ENCODE peak calls at places on chromosomes 16 and 17, in seven cellular contexts. One of them, this sample, is unnamed.

GRCh38 chr16:15973460-15973859 is 24.0 kb downstream of the ABCC1 start:
- DNase-seq in A549: no peak
- DNase-seq in endothelial cell of umbilical vein: no peak
- DNase-seq in H1: no peak
- DNase-seq in HCT116: no peak
- DNase-seq in K562: no peak
- DNase-seq in GM12878: no peak
- DNase-seq in this sample: no peak

GRCh38 chr17:15092762-15093161 is 172.4 kb downstream of the PMP22 start:
- DNase-seq in K562: no peak
- DNase-seq in GM12878: no peak
- DNase-seq in endothelial cell of umbilical vein: no peak
- DNase-seq in H1: no peak
- DNase-seq in A549: no peak
- DNase-seq in HCT116: no peak
- DNase-seq in this sample: no peak

GRCh38 chr16:49462989-49463371 is 89.4 kb downstream of the C16orf78 start:
- DNase-seq in H1: peak; percentile 35
- DNase-seq in HCT116: no peak
- DNase-seq in K562: no peak
- DNase-seq in A549: no peak
- DNase-seq in endothelial cell of umbilical vein: no peak
- DNase-seq in GM12878: no peak
- DNase-seq in this sample: no peak

GRCh38 chr16:68866933-68867332 is 23.6 kb downstream of the TANGO6 start:
- DNase-seq in K562: no peak
- DNase-seq in H1: no peak
- DNase-seq in GM12878: no peak
- DNase-seq in endothelial cell of umbilical vein: no peak
- DNase-seq in HCT116: no peak
- DNase-seq in A549: no peak
- DNase-seq in this sample: no peak

GRCh38 chr17:51258756-51259573 is 884 bp downstream of the MBTD1 start:
- DNase-seq in K562: peak; percentile 41
- DNase-seq in A549: peak; percentile 34
- DNase-seq in H1: no peak
- DNase-seq in HCT116: no peak
- DNase-seq in endothelial cell of umbilical vein: peak; percentile 34
- DNase-seq in GM12878: no peak
- DNase-seq in this sample: peak; percentile 55

GRCh38 chr17:43940630-43941029 is 1.6 kb downstream of the PPY start:
- DNase-seq in H1: peak; percentile 83
- DNase-seq in GM12878: no peak
- DNase-seq in K562: peak; percentile 62
- DNase-seq in endothelial cell of umbilical vein: peak; percentile 16
- DNase-seq in A549: peak; percentile 57
- DNase-seq in HCT116: peak; percentile 24
- DNase-seq in this sample: peak; percentile 59

GRCh38 chr17:34456121-34456520 is 93.1 kb upstream of the CCL1 start:
- DNase-seq in H1: no peak
- DNase-seq in endothelial cell of umbilical vein: no peak
- DNase-seq in HCT116: no peak
- DNase-seq in K562: no peak
- DNase-seq in GM12878: no peak
- DNase-seq in A549: no peak
- DNase-seq in this sample: no peak

GRCh38 chr17:72942594-72942993 is 149.9 kb downstream of the SLC39A11 start:
- DNase-seq in endothelial cell of umbilical vein: no peak
- DNase-seq in GM12878: no peak
- DNase-seq in H1: no peak
- DNase-seq in HCT116: no peak
- DNase-seq in K562: no peak
- DNase-seq in A549: no peak
- DNase-seq in this sample: no peak

GRCh38 chr16:86092586-86093480 is 193.9 kb downstream of the IRF8 start:
- DNase-seq in endothelial cell of umbilical vein: no peak
- DNase-seq in A549: no peak
- DNase-seq in HCT116: no peak
- DNase-seq in K562: no peak
- DNase-seq in GM12878: no peak
- DNase-seq in H1: no peak
- DNase-seq in this sample: no peak

GRCh38 chr17:16273499-16273898 is 56.5 kb downstream of the PIGL start:
- DNase-seq in endothelial cell of umbilical vein: peak; percentile 32
- DNase-seq in GM12878: no peak
- DNase-seq in HCT116: peak; percentile 61
- DNase-seq in H1: no peak
- DNase-seq in A549: no peak
- DNase-seq in K562: no peak
- DNase-seq in this sample: no peak

GRCh38 chr16:675884-676564 is 553 bp downstream of the RHBDL1 start:
- DNase-seq in GM12878: no peak
- DNase-seq in endothelial cell of umbilical vein: no peak
- DNase-seq in HCT116: no peak
- DNase-seq in K562: no peak
- DNase-seq in H1: peak; percentile 55
- DNase-seq in A549: no peak
- DNase-seq in this sample: no peak

GRCh38 chr16:678209-678857 is 1.9 kb upstream of the STUB1 start:
- DNase-seq in K562: no peak
- DNase-seq in HCT116: no peak
- DNase-seq in endothelial cell of umbilical vein: no peak
- DNase-seq in A549: no peak
- DNase-seq in H1: no peak
- DNase-seq in GM12878: no peak
- DNase-seq in this sample: no peak

GRCh38 chr16:676565-677297 is 1.3 kb downstream of the RHBDL1 start:
- DNase-seq in HCT116: no peak
- DNase-seq in A549: no peak
- DNase-seq in H1: peak; percentile 63
- DNase-seq in K562: no peak
- DNase-seq in GM12878: no peak
- DNase-seq in endothelial cell of umbilical vein: no peak
- DNase-seq in this sample: no peak

GRCh38 chr16:678858-679807 is 1.1 kb upstream of the STUB1 start:
- DNase-seq in H1: peak; percentile 79
- DNase-seq in A549: no peak
- DNase-seq in GM12878: no peak
- DNase-seq in HCT116: no peak
- DNase-seq in K562: peak; percentile 80
- DNase-seq in endothelial cell of umbilical vein: peak; percentile 49
- DNase-seq in this sample: peak; percentile 70

GRCh38 chr16:677306-678190 is 2.1 kb downstream of the RHBDL1 start:
- DNase-seq in GM12878: no peak
- DNase-seq in H1: peak; percentile 87
- DNase-seq in K562: no peak
- DNase-seq in A549: no peak
- DNase-seq in HCT116: no peak
- DNase-seq in endothelial cell of umbilical vein: no peak
- DNase-seq in this sample: no peak
- H3K4me3 ChIP-seq in GM12878: no peak overlapping the region
- H3K4me3 ChIP-seq in H1: no peak overlapping the region
- H3K4me3 ChIP-seq in K562: no peak overlapping the region
- H3K4me3 ChIP-seq in A549: no peak overlapping the region
- H3K4me3 ChIP-seq in HCT116: no peak overlapping the region
- H3K4me3 ChIP-seq in endothelial cell of umbilical vein: no peak overlapping the region
- H3K4me3 ChIP-seq in this sample: no peak overlapping the region

DNA sequence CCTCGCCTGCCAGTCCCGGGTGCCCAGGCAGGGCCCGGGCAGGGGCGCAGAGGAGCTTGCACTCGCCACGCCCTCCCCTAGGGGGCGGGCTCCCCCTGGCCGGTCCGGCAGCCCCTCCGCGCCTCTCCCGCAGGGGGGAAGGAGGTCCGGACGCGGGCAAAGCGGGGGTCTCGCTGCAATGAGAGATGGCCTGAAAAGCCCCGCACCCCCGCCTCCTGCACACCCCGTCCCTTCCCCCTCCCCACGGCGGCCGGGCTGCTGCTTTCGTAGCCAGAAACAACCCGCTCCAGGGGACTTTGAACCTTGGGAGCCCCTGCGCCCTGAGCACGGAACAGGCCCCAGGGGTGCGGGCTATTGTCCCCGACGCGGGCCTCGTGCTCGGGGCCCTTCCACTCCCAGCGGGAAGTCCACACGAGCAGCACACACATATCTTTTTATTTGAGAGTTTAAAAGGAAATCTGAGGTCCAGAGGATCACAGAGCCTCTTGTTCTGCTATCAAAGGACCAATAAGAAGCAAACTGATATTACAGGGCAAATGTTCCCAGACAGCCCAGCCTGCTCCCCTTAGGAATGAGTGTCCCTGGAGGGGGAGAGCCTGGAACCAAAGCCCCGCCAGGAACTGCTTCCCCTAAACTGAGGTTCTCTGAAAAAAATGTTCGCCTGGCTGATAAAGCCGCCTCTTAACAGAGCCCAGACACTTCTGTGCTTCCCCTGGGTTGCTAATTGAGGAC is 5.8 kb upstream of the CBX4 start:
- DNase-seq in A549: peak; percentile 92
- DNase-seq in H1: peak; percentile 88
- DNase-seq in HCT116: no peak
- DNase-seq in endothelial cell of umbilical vein: no peak
- DNase-seq in K562: peak; percentile 84
- DNase-seq in GM12878: no peak
- DNase-seq in this sample: peak; percentile 63
- TF ChIP-seq MAX in A549: peak; percentile 72
- TF ChIP-seq MAX in H1: no peak
- TF ChIP-seq MAX in HCT116: no peak
- TF ChIP-seq MAX in endothelial cell of umbilical vein: no peak
- TF ChIP-seq MAX in K562: no peak
- TF ChIP-seq MAX in GM12878: no peak
- TF ChIP-seq MAX in this sample: no peak

GRCh38 chr17:28950017-28950751 is 1.1 kb downstream of the PHF12 start:
- DNase-seq in endothelial cell of umbilical vein: peak; percentile 54
- DNase-seq in A549: peak; percentile 48
- DNase-seq in H1: peak; percentile 73
- DNase-seq in HCT116: no peak
- DNase-seq in K562: peak; percentile 41
- DNase-seq in GM12878: no peak
- DNase-seq in this sample: peak; percentile 88

GRCh38 chr17:28950752-28951427 is 428 bp downstream of the PHF12 start:
- DNase-seq in A549: no peak
- DNase-seq in K562: no peak
- DNase-seq in H1: no peak
- DNase-seq in GM12878: no peak
- DNase-seq in HCT116: no peak
- DNase-seq in endothelial cell of umbilical vein: no peak
- DNase-seq in this sample: no peak

GRCh38 chr17:28951428-28951990 is at the start of gene PHF12:
- DNase-seq in K562: peak; percentile 96
- DNase-seq in H1: peak; percentile 97
- DNase-seq in endothelial cell of umbilical vein: peak; percentile 100
- DNase-seq in HCT116: peak; percentile 100
- DNase-seq in A549: peak; percentile 100
- DNase-seq in GM12878: peak; percentile 99
- DNase-seq in this sample: peak; percentile 100

GRCh38 chr17:28953444-28954118 is 2.3 kb upstream of the PHF12 start:
- DNase-seq in HCT116: peak; percentile 45
- DNase-seq in H1: peak; percentile 92
- DNase-seq in K562: peak; percentile 50
- DNase-seq in endothelial cell of umbilical vein: peak; percentile 61
- DNase-seq in GM12878: no peak
- DNase-seq in A549: peak; percentile 72
- DNase-seq in this sample: peak; percentile 73

DNA sequence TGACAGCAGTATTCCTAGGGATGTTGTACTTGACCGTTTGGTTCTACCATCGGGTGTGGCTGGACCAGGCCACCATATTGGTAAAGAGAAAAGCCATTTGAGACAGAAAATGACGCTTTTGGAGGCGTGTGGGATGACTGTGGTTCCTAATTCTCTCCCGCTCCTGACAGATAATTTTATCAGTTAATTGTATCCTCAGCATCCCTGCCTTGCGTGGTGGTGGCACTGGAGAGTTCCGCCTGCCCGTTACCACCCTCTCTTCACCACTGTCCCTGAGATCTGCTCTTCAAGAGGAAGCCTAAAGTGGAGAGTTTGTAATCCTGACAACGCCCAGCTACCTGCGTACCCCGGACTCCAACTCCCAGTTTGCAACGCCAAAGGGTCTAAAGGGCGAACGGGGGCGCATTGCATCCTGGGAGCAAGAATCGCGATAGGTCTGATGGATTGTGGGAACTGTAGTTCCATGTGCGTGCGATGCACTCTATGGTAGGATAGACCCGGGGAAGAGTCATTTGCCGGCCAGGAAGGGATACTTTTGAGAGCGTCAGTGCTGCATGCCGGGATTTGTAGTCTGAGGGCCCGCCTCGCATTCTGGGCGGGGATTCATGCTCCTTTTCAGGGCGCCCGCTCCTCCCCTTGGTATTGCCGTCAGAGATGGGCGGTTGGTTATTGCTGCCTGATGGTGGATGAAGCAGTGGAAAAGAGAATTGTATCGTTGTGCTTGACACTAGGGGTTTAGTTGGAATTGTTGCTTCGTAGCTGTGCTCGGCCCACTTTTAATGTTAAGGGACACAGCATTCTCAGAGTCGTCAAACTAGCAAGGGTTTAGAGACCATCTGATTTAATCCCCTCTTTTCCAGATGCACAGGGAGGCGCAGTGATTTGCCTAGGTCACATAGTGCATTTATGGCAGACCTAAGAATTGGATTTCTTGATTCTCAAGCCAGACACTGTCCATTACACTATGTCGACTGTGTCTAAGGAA is 965 bp upstream of the PHF12 start:
- DNase-seq in endothelial cell of umbilical vein: peak; percentile 100
- DNase-seq in A549: peak; percentile 100
- DNase-seq in K562: peak; percentile 89
- DNase-seq in HCT116: peak; percentile 99
- DNase-seq in H1: peak; percentile 89
- DNase-seq in GM12878: peak; percentile 100
- DNase-seq in this sample: peak; percentile 100
- TF ChIP-seq CTCF in endothelial cell of umbilical vein: no peak
- TF ChIP-seq CTCF in A549: no peak
- TF ChIP-seq CTCF in K562: no peak
- TF ChIP-seq CTCF in HCT116: no peak
- TF ChIP-seq CTCF in H1: no peak
- TF ChIP-seq CTCF in GM12878: no peak
- TF ChIP-seq CTCF in this sample: no peak

DNA sequence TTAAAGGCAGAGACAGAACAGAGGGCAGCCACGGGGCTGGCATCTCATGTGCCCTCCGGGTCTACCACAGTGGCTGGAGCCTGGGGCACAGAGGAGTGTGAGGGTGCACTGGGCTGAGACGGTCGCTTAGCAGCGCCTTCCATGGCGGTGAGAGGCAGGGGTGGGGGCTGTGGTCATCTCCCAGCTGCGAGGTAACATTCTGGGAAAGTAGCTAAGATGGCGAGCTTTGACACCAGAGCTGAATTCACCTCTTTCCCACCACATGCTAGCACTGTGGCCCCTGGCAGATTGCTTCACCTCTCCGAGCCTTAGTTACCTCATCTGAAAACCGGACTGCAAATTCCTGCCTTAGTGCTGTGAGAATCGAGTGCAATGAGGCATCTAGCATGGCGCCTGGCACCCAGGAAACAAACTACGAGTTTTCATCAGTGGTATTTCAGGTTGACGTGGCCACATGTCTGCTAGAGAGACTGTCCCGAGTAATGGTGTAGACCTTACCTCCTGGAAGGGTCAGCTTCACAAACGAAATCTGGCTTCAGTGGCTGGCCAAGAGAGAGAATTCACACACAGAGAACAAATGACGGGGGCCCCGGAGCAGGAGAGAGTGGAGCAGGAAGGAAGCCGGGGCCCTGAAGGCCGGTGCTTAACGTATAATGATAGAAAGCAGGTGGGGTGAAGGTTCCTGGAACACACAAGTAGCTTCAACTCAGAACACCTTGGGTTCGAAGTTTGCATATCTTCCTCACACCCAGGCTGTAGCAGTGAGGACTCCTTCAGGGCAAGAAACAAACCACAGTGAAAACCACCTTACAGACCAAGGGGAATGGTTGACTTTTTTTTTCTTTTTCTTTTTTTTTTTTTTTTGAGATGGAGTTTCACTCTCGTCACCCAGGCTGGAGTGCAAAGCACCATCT is 63.9 kb upstream of the RPH3AL start:
- DNase-seq in GM12878: peak; percentile 85
- DNase-seq in HCT116: no peak
- DNase-seq in endothelial cell of umbilical vein: no peak
- DNase-seq in A549: no peak
- DNase-seq in H1: no peak
- DNase-seq in K562: no peak
- DNase-seq in this sample: no peak
- H3K4me3 ChIP-seq in GM12878: peak overlapping the region; percentile 75
- H3K4me3 ChIP-seq in HCT116: no peak overlapping the region
- H3K4me3 ChIP-seq in endothelial cell of umbilical vein: no peak overlapping the region
- H3K4me3 ChIP-seq in A549: no peak overlapping the region
- H3K4me3 ChIP-seq in H1: no peak overlapping the region
- H3K4me3 ChIP-seq in K562: no peak overlapping the region
- H3K4me3 ChIP-seq in this sample: no peak overlapping the region